ENCODE peak calls at places on chromosomes 16 and 17, in five cellular contexts. One of them, this sample, is unnamed.

GRCh38 chr17:44556114-44556853 is 1.0 kb upstream of the FZD2 start:
- DNase-seq in endothelial cell: peak; percentile 43
- DNase-seq in NB4: peak; percentile 71
- DNase-seq in fibroblast of the aortic adventitia: peak; percentile 70
- DNase-seq in H9: peak; percentile 94
- DNase-seq in this sample: peak; percentile 18

GRCh38 chr16:30875881-30876791 is 17.7 kb downstream of the BCL7C start:
- DNase-seq in endothelial cell: peak; percentile 25
- DNase-seq in NB4: peak; percentile 81
- DNase-seq in fibroblast of the aortic adventitia: no peak
- DNase-seq in H9: no peak
- DNase-seq in this sample: peak; percentile 30

GRCh38 chr17:44442806-44443205 is 53.4 kb upstream of the ITGA2B start:
- DNase-seq in endothelial cell: no peak
- DNase-seq in NB4: no peak
- DNase-seq in fibroblast of the aortic adventitia: no peak
- DNase-seq in H9: no peak
- DNase-seq in this sample: no peak

GRCh38 chr16:55488306-55488705 is 9.3 kb downstream of the MMP2 start:
- DNase-seq in endothelial cell: no peak
- DNase-seq in NB4: no peak
- DNase-seq in fibroblast of the aortic adventitia: no peak
- DNase-seq in H9: no peak
- DNase-seq in this sample: no peak

GRCh38 chr16:57146735-57147134 is 39.1 kb downstream of the PSME3IP1 start:
- DNase-seq in endothelial cell: peak; percentile 46
- DNase-seq in NB4: peak; percentile 63
- DNase-seq in fibroblast of the aortic adventitia: no peak
- DNase-seq in H9: peak; percentile 74
- DNase-seq in this sample: no peak

GRCh38 chr17:83057397-83057761 is 22.0 kb upstream of the METRNL start:
- DNase-seq in endothelial cell: peak; percentile 2
- DNase-seq in NB4: no peak
- DNase-seq in fibroblast of the aortic adventitia: no peak
- DNase-seq in H9: peak; percentile 26
- DNase-seq in this sample: peak; percentile 12

GRCh38 chr17:11935734-11936406 is 61.4 kb downstream of the ZNF18 start:
- DNase-seq in endothelial cell: peak; percentile 70
- DNase-seq in NB4: peak; percentile 75
- DNase-seq in fibroblast of the aortic adventitia: peak; percentile 34
- DNase-seq in H9: peak; percentile 78
- DNase-seq in this sample: no peak

GRCh38 chr16:69501956-69502457 is 63.8 kb upstream of the NFAT5 start:
- DNase-seq in endothelial cell: no peak
- DNase-seq in NB4: no peak
- DNase-seq in fibroblast of the aortic adventitia: peak; percentile 25
- DNase-seq in H9: no peak
- DNase-seq in this sample: no peak

GRCh38 chr17:62780951-62781350 is 27.2 kb downstream of the MARCHF10 start:
- DNase-seq in endothelial cell: no peak
- DNase-seq in NB4: no peak
- DNase-seq in fibroblast of the aortic adventitia: no peak
- DNase-seq in H9: no peak
- DNase-seq in this sample: no peak

GRCh38 chr16:77223184-77223583 is 24.0 kb downstream of the SYCE1L start:
- DNase-seq in endothelial cell: peak; percentile 43
- DNase-seq in NB4: peak; percentile 40
- DNase-seq in fibroblast of the aortic adventitia: no peak
- DNase-seq in H9: peak; percentile 77
- DNase-seq in this sample: no peak

GRCh38 chr17:82333279-82334171 is at the start of gene SECTM1:
- DNase-seq in endothelial cell: no peak
- DNase-seq in NB4: peak; percentile 30
- DNase-seq in fibroblast of the aortic adventitia: peak; percentile 60
- DNase-seq in H9: peak; percentile 61
- DNase-seq in this sample: no peak

GRCh38 chr17:13160281-13160680 is 142.5 kb upstream of the ELAC2 start:
- DNase-seq in endothelial cell: no peak
- DNase-seq in NB4: no peak
- DNase-seq in fibroblast of the aortic adventitia: no peak
- DNase-seq in H9: no peak
- DNase-seq in this sample: no peak

GRCh38 chr16:85449885-85450245 is 163.3 kb upstream of the GSE1 start:
- DNase-seq in endothelial cell: no peak
- DNase-seq in NB4: no peak
- DNase-seq in fibroblast of the aortic adventitia: no peak
- DNase-seq in H9: no peak
- DNase-seq in this sample: no peak

GRCh38 chr16:58563235-58563634 is 47.9 kb downstream of the SETD6 start:
- DNase-seq in endothelial cell: no peak
- DNase-seq in NB4: peak; percentile 16
- DNase-seq in fibroblast of the aortic adventitia: peak; percentile 75
- DNase-seq in H9: no peak
- DNase-seq in this sample: no peak

GRCh38 chr17:28579526-28579925 is 2.8 kb upstream of the ALDOC start:
- DNase-seq in endothelial cell: no peak
- DNase-seq in NB4: no peak
- DNase-seq in fibroblast of the aortic adventitia: no peak
- DNase-seq in H9: no peak
- DNase-seq in this sample: no peak

GRCh38 chr16:6189216-6189615 is 1091.6 kb upstream of the EEF2KMT start:
- DNase-seq in endothelial cell: no peak
- DNase-seq in NB4: no peak
- DNase-seq in fibroblast of the aortic adventitia: no peak
- DNase-seq in H9: no peak
- DNase-seq in this sample: no peak

GRCh38 chr17:7282752-7283321 is 1.3 kb downstream of the SLC2A4 start:
- DNase-seq in endothelial cell: no peak
- DNase-seq in NB4: no peak
- DNase-seq in fibroblast of the aortic adventitia: no peak
- DNase-seq in H9: no peak
- DNase-seq in this sample: no peak
- TF ChIP-seq CTCF in endothelial cell: no peak
- TF ChIP-seq CTCF in NB4: no peak
- TF ChIP-seq CTCF in fibroblast of the aortic adventitia: no peak
- TF ChIP-seq CTCF in H9: no peak
- TF ChIP-seq CTCF in this sample: no peak

GRCh38 chr16:1845985-1846384 is 19.0 kb downstream of the FAHD1 start:
- DNase-seq in endothelial cell: no peak
- DNase-seq in NB4: no peak
- DNase-seq in fibroblast of the aortic adventitia: no peak
- DNase-seq in H9: no peak
- DNase-seq in this sample: no peak

GRCh38 chr16:1846416-1846815 is 19.4 kb downstream of the FAHD1 start:
- DNase-seq in endothelial cell: no peak
- DNase-seq in NB4: no peak
- DNase-seq in fibroblast of the aortic adventitia: no peak
- DNase-seq in H9: no peak
- DNase-seq in this sample: no peak

DNA sequence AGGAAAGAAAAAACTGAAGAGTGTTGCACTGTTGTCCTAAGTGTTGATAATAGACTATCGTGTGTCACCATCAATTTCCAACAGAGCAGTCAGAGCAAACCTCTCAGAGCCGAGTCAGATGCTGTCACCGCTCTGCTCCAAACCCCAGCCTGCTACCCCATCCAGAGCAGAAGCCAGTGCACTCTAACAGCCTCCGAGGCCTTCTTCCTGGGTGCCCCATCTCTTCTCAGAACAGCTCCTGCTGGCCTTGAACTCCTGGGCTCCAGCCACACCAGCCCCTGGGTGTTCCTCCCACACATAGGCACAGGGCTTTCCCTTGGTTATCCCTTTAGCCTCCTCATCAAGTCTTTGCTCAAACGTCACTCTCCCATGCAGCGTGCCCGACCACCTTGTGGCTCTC is 21.0 kb downstream of the MEIOB start:
- DNase-seq in endothelial cell: no peak
- DNase-seq in NB4: no peak
- DNase-seq in fibroblast of the aortic adventitia: no peak
- DNase-seq in H9: no peak
- DNase-seq in this sample: no peak
- TF ChIP-seq CTCF in endothelial cell: no peak
- TF ChIP-seq CTCF in NB4: no peak
- TF ChIP-seq CTCF in fibroblast of the aortic adventitia: no peak
- TF ChIP-seq CTCF in H9: no peak
- TF ChIP-seq CTCF in this sample: no peak

GRCh38 chr16:12305081-12305596 is 328.6 kb downstream of the SNX29 start:
- DNase-seq in endothelial cell: no peak
- DNase-seq in NB4: no peak
- DNase-seq in fibroblast of the aortic adventitia: no peak
- DNase-seq in H9: no peak
- DNase-seq in this sample: no peak

GRCh38 chr16:12303649-12304048 is 327.1 kb downstream of the SNX29 start:
- DNase-seq in endothelial cell: no peak
- DNase-seq in NB4: no peak
- DNase-seq in fibroblast of the aortic adventitia: peak; percentile 10
- DNase-seq in H9: no peak
- DNase-seq in this sample: no peak

GRCh38 chr16:12308060-12308459 is 331.5 kb downstream of the SNX29 start:
- DNase-seq in endothelial cell: no peak
- DNase-seq in NB4: no peak
- DNase-seq in fibroblast of the aortic adventitia: no peak
- DNase-seq in H9: no peak
- DNase-seq in this sample: no peak

GRCh38 chr16:12300946-12301500 is 324.5 kb downstream of the SNX29 start:
- DNase-seq in endothelial cell: no peak
- DNase-seq in NB4: no peak
- DNase-seq in fibroblast of the aortic adventitia: no peak
- DNase-seq in H9: no peak
- DNase-seq in this sample: no peak

GRCh38 chr16:12305847-12306246 is 329.3 kb downstream of the SNX29 start:
- DNase-seq in endothelial cell: no peak
- DNase-seq in NB4: no peak
- DNase-seq in fibroblast of the aortic adventitia: no peak
- DNase-seq in H9: no peak
- DNase-seq in this sample: no peak
- TF ChIP-seq CTCF in endothelial cell: no peak
- TF ChIP-seq CTCF in NB4: no peak
- TF ChIP-seq CTCF in fibroblast of the aortic adventitia: no peak
- TF ChIP-seq CTCF in H9: no peak
- TF ChIP-seq CTCF in this sample: no peak

GRCh38 chr16:22186517-22186916 is 19.6 kb upstream of the EEF2K start:
- DNase-seq in endothelial cell: no peak
- DNase-seq in NB4: peak; percentile 42
- DNase-seq in fibroblast of the aortic adventitia: no peak
- DNase-seq in H9: peak; percentile 77
- DNase-seq in this sample: no peak
- TF ChIP-seq CTCF in endothelial cell: no peak
- TF ChIP-seq CTCF in NB4: peak; percentile 47
- TF ChIP-seq CTCF in fibroblast of the aortic adventitia: no peak
- TF ChIP-seq CTCF in H9: peak; percentile 79
- TF ChIP-seq CTCF in this sample: no peak